ENCODE peak calls at places on chromosomes 7 and 10, in five cellular contexts. Z is Daoy, V is HuH-7, H is neuronal stem cell, N is cardiac muscle cell. D is an unnamed sample.

GRCh38 chr7:25857376-25858067 is 294.5 kb upstream of the NFE2L3 start:
- DNase-seq in Z (peak), V (peak), H (no peak), N (peak), D (peak)

GRCh38 chr7:64959072-64959747 is 31.6 kb downstream of the ZNF117 start:
- DNase-seq in Z (no peak), V (no peak), H (no peak), N (no peak), D (no peak)

GRCh38 chr7:128838109-128838779 is 8.0 kb downstream of the FLNC start:
- DNase-seq in Z (no peak), V (no peak), H (no peak), N (no peak), D (no peak)

GRCh38 chr10:79264942-79265341 is 82.3 kb upstream of the PPIF start:
- DNase-seq in Z (no peak), V (no peak), H (no peak), N (no peak), D (peak)

GRCh38 chr10:102752934-102753664 is 9.4 kb downstream of the WBP1L start:
- DNase-seq in Z (peak), V (peak), H (no peak), N (peak), D (peak)

GRCh38 chr7:50264908-50265307 is 39.6 kb upstream of the IKZF1 start:
- DNase-seq in Z (peak), V (no peak), H (no peak), N (no peak), D (no peak)

GRCh38 chr10:104327745-104328635 is 10.3 kb downstream of the ITPRIP start:
- DNase-seq in Z (peak), V (no peak), H (no peak), N (no peak), D (peak)

GRCh38 chr10:22679608-22680007 is 34.8 kb downstream of the PIP4K2A start:
- DNase-seq in Z (no peak), V (no peak), H (no peak), N (no peak), D (no peak)

GRCh38 chr10:3825244-3825643 is 40.2 kb upstream of the KLF6 start:
- DNase-seq in Z (peak), V (peak), H (no peak), N (no peak), D (peak)

GRCh38 chr7:47597379-47597778 is 15.5 kb upstream of the TNS3 start:
- DNase-seq in Z (no peak), V (no peak), H (no peak), N (no peak), D (no peak)

GRCh38 chr7:1541431-1542162 is 11.1 kb downstream of the MAFK start:
- DNase-seq in Z (peak), V (no peak), H (no peak), N (no peak), D (no peak)

GRCh38 chr7:116948934-116949333 is 4.4 kb upstream of the ST7 start:
- DNase-seq in Z (peak), V (no peak), H (no peak), N (peak), D (no peak)

GRCh38 chr7:82442492-82443043 is 1.0 kb downstream of the CACNA2D1 start:
- DNase-seq in Z (peak), V (no peak), H (no peak), N (peak), D (no peak)

GRCh38 chr10:96276426-96276825 is 5.1 kb upstream of the BLNK start:
- DNase-seq in Z (no peak), V (no peak), H (no peak), N (no peak), D (peak)

GRCh38 chr7:1243964-1244416 is 11.3 kb downstream of the UNCX start:
- DNase-seq in Z (no peak), V (no peak), H (no peak), N (no peak), D (no peak)

GRCh38 chr10:124691448-124692435 is 52.4 kb downstream of the FAM53B start:
- DNase-seq in Z (no peak), V (no peak), H (no peak), N (no peak), D (no peak)

GRCh38 chr7:121954803-121955202 is 81.8 kb downstream of the PTPRZ1 start:
- DNase-seq in Z (peak), V (no peak), H (no peak), N (no peak), D (no peak)

GRCh38 chr10:100104300-100104699 is 22.6 kb upstream of the CPN1 start:
- DNase-seq in Z (no peak), V (no peak), H (no peak), N (no peak), D (no peak)

GRCh38 chr7:18027628-18028027 is at the start of gene PRPS1L1:
- DNase-seq in Z (no peak), V (no peak), H (no peak), N (no peak), D (no peak)

GRCh38 chr7:100875356-100875751 is 451 bp downstream of the SRRT start:
- DNase-seq in Z (peak), V (peak), H (no peak), N (no peak), D (peak)

GRCh38 chr10:128077155-128077875 is 48.9 kb downstream of the MKI67 start:
- DNase-seq in Z (no peak), V (no peak), H (no peak), N (no peak), D (peak)

GRCh38 chr7:2048006-2048405 is 184.7 kb downstream of the MAD1L1 start:
- DNase-seq in Z (no peak), V (no peak), H (no peak), N (no peak), D (no peak)

GRCh38 chr7:28953628-28954027 is 4.5 kb downstream of the TRIL start:
- DNase-seq in Z (peak), V (no peak), H (no peak), N (no peak), D (peak)

GRCh38 chr10:25639646-25640045 is 294.4 kb upstream of the MYO3A start:
- DNase-seq in Z (peak), V (no peak), H (no peak), N (no peak), D (no peak)

GRCh38 chr10:129689681-129690080 is 222.6 kb downstream of the MGMT start:
- DNase-seq in Z (no peak), V (no peak), H (no peak), N (no peak), D (no peak)

GRCh38 chr10:87961314-87961713 is 97.9 kb downstream of the PTEN start:
- DNase-seq in Z (peak), V (no peak), H (no peak), N (no peak), D (no peak)

GRCh38 chr7:44565097-44565794 is 8.5 kb downstream of the DDX56 start:
- DNase-seq in Z (peak), V (peak), H (peak), N (peak), D (peak)